ENCODE peak calls at places on chromosome 10, in four cellular contexts. W is activated T-helper 1 cell treated with anti-CD3 and anti-CD28 coated beads, Interleukin-2, amount 50 U/mL, for 16 hours; H is kidney glomerular epithelial cell; Q is ACHN. V is an unnamed sample.

GRCh38 chr10:62851449-62851848 is 35.3 kb upstream of the EGR2 start:
- DNase-seq in W (no peak), H (no peak), Q (peak; percentile 50), V (no peak)

GRCh38 chr10:129883029-129883428 is 81.0 kb downstream of the EBF3 start:
- DNase-seq in W (no peak), H (no peak), Q (no peak), V (no peak)

GRCh38 chr10:97903128-97904025 is 53.7 kb downstream of the GOLGA7B start:
- DNase-seq in W (no peak), H (no peak), Q (no peak), V (no peak)

GRCh38 chr10:49817845-49818244 is 55.7 kb upstream of the OGDHL start:
- DNase-seq in W (no peak), H (no peak), Q (no peak), V (no peak)

GRCh38 chr10:128701837-128702236 is 575.6 kb upstream of the MKI67 start:
- DNase-seq in W (no peak), H (no peak), Q (no peak), V (no peak)

GRCh38 chr10:5458949-5459747 is 40.2 kb downstream of the CALML5 start:
- DNase-seq in W (no peak), H (no peak), Q (no peak), V (no peak)

GRCh38 chr10:62083413-62083794 is 181.9 kb downstream of the ARID5B start:
- DNase-seq in W (no peak), H (peak; percentile 36), Q (no peak), V (no peak)

GRCh38 chr10:101566333-101567164 is 21.5 kb downstream of the POLL start:
- DNase-seq in W (no peak), H (no peak), Q (peak; percentile 42), V (no peak)

GRCh38 chr10:103481974-103482531 is 3.0 kb upstream of the CALHM3 start:
- DNase-seq in W (no peak), H (peak; percentile 64), Q (peak; percentile 73), V (no peak)

GRCh38 chr10:62812672-62813439 is 3.3 kb downstream of the EGR2 start:
- DNase-seq in W (no peak), H (no peak), Q (no peak), V (no peak)

GRCh38 chr10:68406111-68406814 is 814 bp downstream of the RUFY2 start:
- DNase-seq in W (no peak), H (peak; percentile 52), Q (peak; percentile 70), V (no peak)

GRCh38 chr10:122307669-122308486 is 36.8 kb downstream of the BTBD16 start:
- DNase-seq in W (no peak), H (peak; percentile 96), Q (peak; percentile 96), V (peak; percentile 91)

GRCh38 chr10:126569513-126570447 is 100.7 kb downstream of the C10orf90 start:
- DNase-seq in W (no peak), H (peak; percentile 72), Q (peak; percentile 68), V (peak; percentile 65)

GRCh38 chr10:59336632-59337031 is 25.7 kb downstream of the FAM13C start:
- DNase-seq in W (no peak), H (no peak), Q (no peak), V (no peak)

GRCh38 chr10:112631501-112632410 is 184.7 kb downstream of the VTI1A start:
- DNase-seq in W (no peak), H (no peak), Q (no peak), V (no peak)

GRCh38 chr10:18368681-18369080 is 228.5 kb downstream of the CACNB2 start:
- DNase-seq in W (no peak), H (peak; percentile 1), Q (peak; percentile 8), V (no peak)

GRCh38 chr10:91061608-91062007 is 140.7 kb upstream of the ANKRD1 start:
- DNase-seq in W (no peak), H (no peak), Q (no peak), V (no peak)

GRCh38 chr10:124512600-124512999 is 51.0 kb downstream of the LHPP start:
- DNase-seq in W (no peak), H (no peak), Q (no peak), V (no peak)

GRCh38 chr10:83545901-83546391 is 593.4 kb upstream of the GHITM start:
- DNase-seq in W (no peak), H (peak; percentile 34), Q (no peak), V (no peak)

GRCh38 chr10:283916-284356 is 148.7 kb downstream of the ZMYND11 start:
- DNase-seq in W (no peak), H (no peak), Q (no peak), V (no peak)

GRCh38 chr10:133328358-133329343 is 8.0 kb downstream of the CALY start:
- DNase-seq in W (no peak), H (no peak), Q (no peak), V (no peak)

GRCh38 chr10:128927821-128928220 is 539.2 kb upstream of the MGMT start:
- DNase-seq in W (no peak), H (no peak), Q (no peak), V (no peak)

GRCh38 chr10:129593953-129594352 is 126.9 kb downstream of the MGMT start:
- DNase-seq in W (no peak), H (no peak), Q (no peak), V (no peak)

GRCh38 chr10:72274730-72275350 is 1.1 kb downstream of the DDIT4 start:
- DNase-seq in W (peak; percentile 48), H (peak; percentile 53), Q (peak; percentile 75), V (no peak)

GRCh38 chr10:62335326-62335725 is 38.8 kb upstream of the ZNF365 start:
- DNase-seq in W (no peak), H (peak; percentile 2), Q (no peak), V (no peak)

GRCh38 chr10:30284860-30285594 is 64.1 kb downstream of the MTPAP start:
- DNase-seq in W (no peak), H (peak; percentile 39), Q (peak; percentile 15), V (no peak)

GRCh38 chr10:6567894-6568293 is 12.2 kb downstream of the PRKCQ start:
- DNase-seq in W (no peak), H (no peak), Q (no peak), V (no peak)

GRCh38 chr10:24703700-24704099 is 20.0 kb downstream of the ARHGAP21 start:
- DNase-seq in W (no peak), H (no peak), Q (no peak), V (no peak)

GRCh38 chr10:4283841-4284610 is 499.0 kb upstream of the KLF6 start:
- DNase-seq in W (no peak), H (no peak), Q (no peak), V (no peak)

GRCh38 chr10:86061301-86061873 is 305.2 kb downstream of the GRID1 start:
- DNase-seq in W (no peak), H (no peak), Q (no peak), V (no peak)

GRCh38 chr10:30438016-30438850 is 4.2 kb downstream of the MAP3K8 start:
- DNase-seq in W (no peak), H (no peak), Q (no peak), V (no peak)

GRCh38 chr10:3776796-3777571 is 8.0 kb downstream of the KLF6 start:
- DNase-seq in W (no peak), H (peak; percentile 68), Q (peak; percentile 28), V (no peak)

GRCh38 chr10:26981232-26981631 is 119.1 kb downstream of the ANKRD26 start:
- DNase-seq in W (no peak), H (no peak), Q (no peak), V (no peak)

GRCh38 chr10:43679509-43679908 is 30.8 kb upstream of the ZNF32 start:
- DNase-seq in W (no peak), H (no peak), Q (no peak), V (no peak)

GRCh38 chr10:132746801-132747625 is 38.9 kb downstream of the NKX6-2 start:
- DNase-seq in W (no peak), H (no peak), Q (no peak), V (no peak)

GRCh38 chr10:133169173-133169947 is 9.3 kb downstream of the KNDC1 start:
- DNase-seq in W (no peak), H (no peak), Q (no peak), V (no peak)

GRCh38 chr10:17257466-17258321 is 29.7 kb downstream of the VIM start:
- DNase-seq in W (no peak), H (peak; percentile 71), Q (peak; percentile 66), V (no peak)

GRCh38 chr10:116444527-116445142 is 17.0 kb downstream of the PNLIPRP3 start:
- DNase-seq in W (no peak), H (peak; percentile 32), Q (peak; percentile 45), V (no peak)

V was measured in kidney epithelial cell.